ENCODE peak calls at places on chromosomes 5 and 9, in ten cellular contexts. One of them, this sample, is unnamed.

GRCh38 chr9:93028448-93029006 is 30.0 kb upstream of the SUSD3 start:
- DNase-seq in Panc1: no peak
- DNase-seq in kidney: no peak
- DNase-seq in aorta: no peak
- DNase-seq in prostate gland: no peak
- DNase-seq in CD8-positive, alpha-beta T cell: peak; percentile 87
- DNase-seq in PC-3: no peak
- DNase-seq in colonic mucosa: no peak
- DNase-seq in heart left ventricle: no peak
- DNase-seq in IMR-90: no peak
- DNase-seq in this sample: peak; percentile 87

GRCh38 chr5:141958113-141958512 is at the start of gene PCDH12:
- DNase-seq in prostate gland: no peak
- DNase-seq in CD8-positive, alpha-beta T cell: no peak
- DNase-seq in kidney: peak; percentile 86
- DNase-seq in heart left ventricle: peak; percentile 79
- DNase-seq in Panc1: no peak
- DNase-seq in colonic mucosa: no peak
- DNase-seq in IMR-90: peak; percentile 7
- DNase-seq in PC-3: no peak
- DNase-seq in aorta: peak; percentile 71
- DNase-seq in this sample: no peak

GRCh38 chr5:66169534-66169933 is 25.4 kb downstream of the SREK1 start:
- DNase-seq in Panc1: no peak
- DNase-seq in prostate gland: no peak
- DNase-seq in IMR-90: peak; percentile 13
- DNase-seq in aorta: no peak
- DNase-seq in colonic mucosa: no peak
- DNase-seq in PC-3: peak; percentile 22
- DNase-seq in heart left ventricle: no peak
- DNase-seq in kidney: no peak
- DNase-seq in CD8-positive, alpha-beta T cell: no peak
- DNase-seq in this sample: peak; percentile 52

GRCh38 chr9:128192601-128193371 is 1.4 kb upstream of the CIZ1 start:
- DNase-seq in CD8-positive, alpha-beta T cell: peak; percentile 67
- DNase-seq in heart left ventricle: peak; percentile 77
- DNase-seq in kidney: peak; percentile 96
- DNase-seq in PC-3: peak; percentile 93
- DNase-seq in Panc1: peak; percentile 75
- DNase-seq in prostate gland: peak; percentile 86
- DNase-seq in colonic mucosa: peak; percentile 93
- DNase-seq in IMR-90: peak; percentile 60
- DNase-seq in aorta: peak; percentile 95
- DNase-seq in this sample: peak; percentile 48

GRCh38 chr5:74155501-74155900 is 485.0 kb downstream of the ENC1 start:
- DNase-seq in heart left ventricle: no peak
- DNase-seq in CD8-positive, alpha-beta T cell: no peak
- DNase-seq in PC-3: no peak
- DNase-seq in prostate gland: no peak
- DNase-seq in Panc1: no peak
- DNase-seq in aorta: no peak
- DNase-seq in IMR-90: no peak
- DNase-seq in kidney: no peak
- DNase-seq in colonic mucosa: no peak
- DNase-seq in this sample: no peak

GRCh38 chr5:77882670-77883257 is 106.6 kb upstream of the TBCA start:
- DNase-seq in colonic mucosa: no peak
- DNase-seq in PC-3: peak; percentile 66
- DNase-seq in kidney: no peak
- DNase-seq in Panc1: no peak
- DNase-seq in CD8-positive, alpha-beta T cell: no peak
- DNase-seq in IMR-90: peak; percentile 92
- DNase-seq in aorta: no peak
- DNase-seq in heart left ventricle: no peak
- DNase-seq in prostate gland: no peak
- DNase-seq in this sample: no peak

GRCh38 chr5:72172832-72173231 is 65.6 kb downstream of the MAP1B start:
- DNase-seq in aorta: no peak
- DNase-seq in heart left ventricle: no peak
- DNase-seq in kidney: no peak
- DNase-seq in colonic mucosa: no peak
- DNase-seq in prostate gland: no peak
- DNase-seq in PC-3: no peak
- DNase-seq in Panc1: no peak
- DNase-seq in IMR-90: no peak
- DNase-seq in CD8-positive, alpha-beta T cell: no peak
- DNase-seq in this sample: no peak

GRCh38 chr5:138336952-138337684 is 948 bp upstream of the FAM53C start:
- DNase-seq in Panc1: peak; percentile 90
- DNase-seq in PC-3: no peak
- DNase-seq in prostate gland: peak; percentile 65
- DNase-seq in colonic mucosa: peak; percentile 81
- DNase-seq in IMR-90: peak; percentile 79
- DNase-seq in kidney: no peak
- DNase-seq in heart left ventricle: no peak
- DNase-seq in CD8-positive, alpha-beta T cell: peak; percentile 85
- DNase-seq in aorta: peak; percentile 87
- DNase-seq in this sample: no peak

GRCh38 chr9:9112001-9112725 is 1312.6 kb upstream of the DMAC1 start:
- DNase-seq in Panc1: no peak
- DNase-seq in CD8-positive, alpha-beta T cell: no peak
- DNase-seq in PC-3: no peak
- DNase-seq in prostate gland: no peak
- DNase-seq in kidney: no peak
- DNase-seq in colonic mucosa: no peak
- DNase-seq in aorta: no peak
- DNase-seq in heart left ventricle: no peak
- DNase-seq in IMR-90: no peak
- DNase-seq in this sample: no peak

GRCh38 chr5:73160239-73160671 is 12.7 kb upstream of the TMEM174 start:
- DNase-seq in IMR-90: no peak
- DNase-seq in prostate gland: no peak
- DNase-seq in kidney: no peak
- DNase-seq in heart left ventricle: no peak
- DNase-seq in PC-3: peak; percentile 3
- DNase-seq in colonic mucosa: no peak
- DNase-seq in CD8-positive, alpha-beta T cell: peak; percentile 65
- DNase-seq in Panc1: no peak
- DNase-seq in aorta: no peak
- DNase-seq in this sample: peak; percentile 63

GRCh38 chr5:159874308-159874707 is 42.0 kb upstream of the ADRA1B start:
- DNase-seq in IMR-90: peak; percentile 43
- DNase-seq in heart left ventricle: no peak
- DNase-seq in PC-3: peak; percentile 59
- DNase-seq in kidney: no peak
- DNase-seq in aorta: no peak
- DNase-seq in colonic mucosa: no peak
- DNase-seq in Panc1: no peak
- DNase-seq in prostate gland: no peak
- DNase-seq in CD8-positive, alpha-beta T cell: no peak
- DNase-seq in this sample: no peak

GRCh38 chr5:139668924-139669680 is 21.0 kb downstream of the CXXC5 start:
- DNase-seq in kidney: no peak
- DNase-seq in prostate gland: no peak
- DNase-seq in CD8-positive, alpha-beta T cell: no peak
- DNase-seq in Panc1: no peak
- DNase-seq in heart left ventricle: no peak
- DNase-seq in colonic mucosa: no peak
- DNase-seq in PC-3: no peak
- DNase-seq in IMR-90: no peak
- DNase-seq in aorta: no peak
- DNase-seq in this sample: no peak

GRCh38 chr5:127492854-127493738 is 24.3 kb upstream of the PRRC1 start:
- DNase-seq in heart left ventricle: no peak
- DNase-seq in colonic mucosa: no peak
- DNase-seq in PC-3: peak; percentile 48
- DNase-seq in aorta: no peak
- DNase-seq in Panc1: peak; percentile 54
- DNase-seq in CD8-positive, alpha-beta T cell: no peak
- DNase-seq in kidney: no peak
- DNase-seq in IMR-90: peak; percentile 36
- DNase-seq in prostate gland: no peak
- DNase-seq in this sample: peak; percentile 49

GRCh38 chr9:17609312-17610005 is 30.6 kb downstream of the SH3GL2 start:
- DNase-seq in kidney: no peak
- DNase-seq in PC-3: no peak
- DNase-seq in heart left ventricle: no peak
- DNase-seq in Panc1: no peak
- DNase-seq in aorta: no peak
- DNase-seq in IMR-90: no peak
- DNase-seq in CD8-positive, alpha-beta T cell: no peak
- DNase-seq in colonic mucosa: no peak
- DNase-seq in prostate gland: no peak
- DNase-seq in this sample: no peak

GRCh38 chr5:97735209-97735608 is 552.2 kb upstream of the RIOK2 start:
- DNase-seq in prostate gland: no peak
- DNase-seq in kidney: no peak
- DNase-seq in PC-3: peak; percentile 85
- DNase-seq in Panc1: peak; percentile 20
- DNase-seq in heart left ventricle: no peak
- DNase-seq in colonic mucosa: no peak
- DNase-seq in CD8-positive, alpha-beta T cell: no peak
- DNase-seq in IMR-90: peak; percentile 92
- DNase-seq in aorta: no peak
- DNase-seq in this sample: no peak

GRCh38 chr5:124742983-124743533 is 3.4 kb downstream of the ZNF608 start:
- DNase-seq in colonic mucosa: no peak
- DNase-seq in aorta: no peak
- DNase-seq in Panc1: no peak
- DNase-seq in prostate gland: peak; percentile 33
- DNase-seq in heart left ventricle: no peak
- DNase-seq in kidney: no peak
- DNase-seq in PC-3: peak; percentile 85
- DNase-seq in CD8-positive, alpha-beta T cell: no peak
- DNase-seq in IMR-90: peak; percentile 88
- DNase-seq in this sample: no peak
- H3K4me1 ChIP-seq in colonic mucosa: no peaks in the 10 kb centered on the region
- H3K4me1 ChIP-seq in aorta: no peaks in the 10 kb centered on the region
- H3K4me1 ChIP-seq in Panc1: peaks cover 40% of the 10 kb centered on the region
- H3K4me1 ChIP-seq in prostate gland: peaks cover 4% of the 10 kb centered on the region
- H3K4me1 ChIP-seq in heart left ventricle: peaks cover 18% of the 10 kb centered on the region
- H3K4me1 ChIP-seq in kidney: peaks cover 25% of the 10 kb centered on the region
- H3K4me1 ChIP-seq in PC-3: peaks cover 53% of the 10 kb centered on the region
- H3K4me1 ChIP-seq in CD8-positive, alpha-beta T cell: peaks cover 8% of the 10 kb centered on the region
- H3K4me1 ChIP-seq in IMR-90: peaks cover 3% of the 10 kb centered on the region
- H3K4me1 ChIP-seq in this sample: no peaks in the 10 kb centered on the region

GRCh38 chr5:172602712-172603289 is 38.3 kb upstream of the NEURL1B start:
- DNase-seq in colonic mucosa: no peak
- DNase-seq in Panc1: no peak
- DNase-seq in aorta: no peak
- DNase-seq in PC-3: no peak
- DNase-seq in heart left ventricle: peak; percentile 51
- DNase-seq in CD8-positive, alpha-beta T cell: no peak
- DNase-seq in prostate gland: no peak
- DNase-seq in kidney: peak; percentile 84
- DNase-seq in IMR-90: no peak
- DNase-seq in this sample: no peak
- H3K27ac ChIP-seq in colonic mucosa: peak overlapping the region; percentile 60
- H3K27ac ChIP-seq in Panc1: no peak overlapping the region
- H3K27ac ChIP-seq in aorta: no peak overlapping the region
- H3K27ac ChIP-seq in PC-3: no peak overlapping the region
- H3K27ac ChIP-seq in heart left ventricle: peak overlapping the region; percentile 83
- H3K27ac ChIP-seq in CD8-positive, alpha-beta T cell: no peak overlapping the region
- H3K27ac ChIP-seq in prostate gland: peak overlapping the region; percentile 71
- H3K27ac ChIP-seq in kidney: peak overlapping the region; percentile 89
- H3K27ac ChIP-seq in IMR-90: peak overlapping the region; percentile 14
- H3K27ac ChIP-seq in this sample: no peak overlapping the region

DNA sequence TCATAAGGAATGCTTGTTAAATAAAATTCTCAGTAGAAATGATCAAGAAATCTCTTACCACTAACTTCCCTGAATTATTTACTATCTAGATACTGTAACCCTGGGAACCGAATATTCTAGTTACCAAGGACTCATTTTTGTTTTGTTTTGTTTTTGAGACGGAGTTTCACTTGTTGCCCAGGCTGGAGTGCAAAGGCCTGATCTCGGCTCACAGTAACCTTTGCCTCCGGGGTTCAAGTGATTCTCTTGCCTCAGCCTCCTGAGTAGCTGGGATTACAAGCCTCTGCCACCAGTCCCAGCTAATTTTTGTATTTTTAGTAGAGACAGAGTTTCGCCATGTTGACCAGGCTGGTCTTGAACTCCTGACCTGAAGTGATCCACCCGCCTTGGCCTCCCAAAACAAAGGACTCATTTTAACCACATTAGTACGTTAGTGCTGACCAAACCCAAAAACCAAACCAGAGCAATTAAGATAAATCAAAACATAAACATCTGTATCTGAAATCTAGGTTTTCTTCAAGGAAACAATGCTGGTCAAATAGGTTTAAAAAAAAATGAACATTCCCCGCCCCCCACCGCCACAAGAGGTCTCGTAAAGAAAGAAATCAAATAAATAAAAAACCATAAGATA is 3.7 kb downstream of the TXN start:
- DNase-seq in Panc1: no peak
- DNase-seq in prostate gland: no peak
- DNase-seq in CD8-positive, alpha-beta T cell: no peak
- DNase-seq in kidney: no peak
- DNase-seq in aorta: no peak
- DNase-seq in PC-3: no peak
- DNase-seq in IMR-90: no peak
- DNase-seq in colonic mucosa: no peak
- DNase-seq in heart left ventricle: no peak
- DNase-seq in this sample: no peak
- H3K4me3 ChIP-seq in Panc1: no peak overlapping the region
- H3K4me3 ChIP-seq in prostate gland: no peak overlapping the region
- H3K4me3 ChIP-seq in CD8-positive, alpha-beta T cell: no peak overlapping the region
- H3K4me3 ChIP-seq in kidney: peak overlapping the region; percentile 92
- H3K4me3 ChIP-seq in aorta: no peak overlapping the region
- H3K4me3 ChIP-seq in PC-3: no peak overlapping the region
- H3K4me3 ChIP-seq in IMR-90: no peak overlapping the region
- H3K4me3 ChIP-seq in colonic mucosa: no peak overlapping the region
- H3K4me3 ChIP-seq in heart left ventricle: no peak overlapping the region
- H3K4me3 ChIP-seq in this sample: no peak overlapping the region

DNA sequence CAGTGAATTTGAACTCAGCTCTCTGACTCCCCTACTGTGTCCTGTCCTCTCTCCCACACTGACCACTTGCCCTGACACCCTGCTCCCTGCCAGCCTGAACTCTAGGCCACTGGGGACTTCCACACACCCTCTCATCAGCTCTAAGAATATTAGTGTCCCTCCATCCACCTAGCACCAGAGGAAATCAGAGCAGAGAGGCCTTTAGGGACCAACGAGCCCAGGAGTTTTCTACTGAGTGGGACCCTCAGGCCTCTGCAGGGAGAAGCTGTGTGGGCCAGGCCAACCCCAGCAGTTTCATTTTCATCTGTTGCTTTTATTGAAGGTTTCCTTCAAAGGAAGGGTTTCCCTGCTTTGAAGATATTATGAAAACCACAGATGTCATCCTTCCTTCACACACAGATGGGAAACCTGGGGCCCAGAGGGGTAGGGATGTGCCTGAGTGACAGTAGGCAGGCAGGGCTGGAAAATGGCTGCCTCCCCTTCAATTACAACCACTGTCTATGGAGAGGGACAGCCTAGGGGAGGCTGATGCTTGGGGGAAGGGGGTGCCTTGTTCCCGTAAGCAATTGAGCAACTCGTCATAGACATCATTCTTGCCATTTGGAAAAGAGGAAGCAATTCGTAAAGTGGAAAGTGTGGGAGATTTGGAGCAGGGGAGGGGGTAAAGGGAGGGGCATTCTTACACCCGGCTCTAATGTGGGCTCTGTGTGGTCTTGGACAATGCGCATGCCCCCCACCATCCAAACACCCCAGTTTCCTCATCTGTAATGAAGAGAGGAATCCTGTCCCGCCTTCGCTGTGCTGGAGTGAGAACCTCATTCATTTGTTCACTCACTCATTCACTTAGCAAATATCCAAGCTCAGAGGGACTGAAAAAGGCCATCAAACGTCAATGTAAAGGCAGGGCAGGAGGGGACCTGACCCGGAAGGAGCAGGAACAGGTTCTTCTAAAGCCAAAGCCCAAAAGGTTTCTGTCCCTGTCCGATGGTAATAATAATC is 3.9 kb downstream of the GLIPR2 start:
- DNase-seq in Panc1: no peak
- DNase-seq in CD8-positive, alpha-beta T cell: no peak
- DNase-seq in aorta: no peak
- DNase-seq in PC-3: no peak
- DNase-seq in heart left ventricle: no peak
- DNase-seq in prostate gland: no peak
- DNase-seq in kidney: no peak
- DNase-seq in colonic mucosa: no peak
- DNase-seq in IMR-90: no peak
- DNase-seq in this sample: peak; percentile 50
- H3K4me1 ChIP-seq in Panc1: peaks cover 10% of the 10 kb centered on the region
- H3K4me1 ChIP-seq in CD8-positive, alpha-beta T cell: peaks cover 87% of the 10 kb centered on the region
- H3K4me1 ChIP-seq in aorta: no peaks in the 10 kb centered on the region
- H3K4me1 ChIP-seq in PC-3: peaks cover 23% of the 10 kb centered on the region
- H3K4me1 ChIP-seq in heart left ventricle: peaks cover 21% of the 10 kb centered on the region
- H3K4me1 ChIP-seq in prostate gland: peaks cover 5% of the 10 kb centered on the region
- H3K4me1 ChIP-seq in kidney: peaks cover 3% of the 10 kb centered on the region
- H3K4me1 ChIP-seq in colonic mucosa: peaks cover 18% of the 10 kb centered on the region
- H3K4me1 ChIP-seq in IMR-90: peaks cover 19% of the 10 kb centered on the region
- H3K4me1 ChIP-seq in this sample: peaks cover 93% of the 10 kb centered on the region

This sample was measured in CD4-positive, alpha-beta memory T cell.